ENCODE peak calls at places on chromosomes 7 and 10, in seven cellular contexts. G, P, R, H, J, A and N are unnamed samples.

GRCh38 chr10:7857259-7857658 is 39.0 kb downstream of the TAF3 start:
- DNase-seq in P (no peak), H (no peak), J (no peak), A (no peak), R (no peak), G (peak; percentile 13), N (no peak)

GRCh38 chr10:110762849-110763211 is 108.9 kb upstream of the PDCD4 start:
- DNase-seq in J (no peak), P (no peak), R (no peak), A (no peak), H (no peak), G (no peak), N (no peak)

GRCh38 chr7:27362026-27362425 is 119.4 kb downstream of the EVX1 start:
- DNase-seq in H (no peak), J (no peak), R (no peak), A (no peak), G (no peak), P (no peak), N (no peak)

GRCh38 chr7:80039255-80039884 is 95.3 kb upstream of the GNAI1 start:
- DNase-seq in P (no peak), J (no peak), A (no peak), G (peak; percentile 38), H (no peak), R (no peak), N (no peak)

GRCh38 chr7:51242007-51242691 is 74.5 kb downstream of the COBL start:
- DNase-seq in A (no peak), H (no peak), G (no peak), J (no peak), P (no peak), R (no peak), N (no peak)

GRCh38 chr7:156842740-156843140 is 50.2 kb downstream of the LMBR1 start:
- DNase-seq in J (no peak), G (no peak), P (no peak), H (no peak), R (no peak), A (no peak), N (no peak)

GRCh38 chr7:3592438-3593134 is 291.5 kb downstream of the SDK1 start:
- DNase-seq in P (no peak), R (no peak), G (no peak), H (no peak), A (no peak), J (no peak), N (no peak)

GRCh38 chr7:75626954-75627353 is 111.8 kb downstream of the HIP1 start:
- DNase-seq in J (no peak), R (no peak), H (no peak), A (no peak), P (no peak), G (no peak), N (no peak)

GRCh38 chr7:78497730-78498129 is 699.2 kb downstream of the PHTF2 start:
- DNase-seq in G (no peak), H (no peak), R (no peak), A (no peak), J (no peak), P (no peak), N (no peak)

GRCh38 chr10:51029172-51029641 is 45.1 kb upstream of the PRKG1 start:
- DNase-seq in H (no peak), A (no peak), J (no peak), P (no peak), G (no peak), R (peak; percentile 86), N (no peak)

GRCh38 chr10:51619365-51619764 is 80.0 kb downstream of the CSTF2T start:
- DNase-seq in H (no peak), R (no peak), J (no peak), A (no peak), P (no peak), G (no peak), N (no peak)

GRCh38 chr10:88651131-88651541 is 13.1 kb upstream of the LIPF start:
- DNase-seq in P (no peak), R (peak; percentile 71), H (no peak), J (no peak), G (peak; percentile 93), A (no peak), N (no peak)

GRCh38 chr7:25314094-25314708 is 85.9 kb upstream of the NPVF start:
- DNase-seq in G (peak; percentile 54), P (no peak), R (no peak), J (peak; percentile 26), H (no peak), A (no peak), N (no peak)

GRCh38 chr10:4512557-4513286 is 313.3 kb upstream of the AKR1E2 start:
- DNase-seq in P (no peak), J (peak; percentile 44), R (no peak), G (peak; percentile 85), A (peak; percentile 41), H (no peak), N (no peak)

GRCh38 chr10:132539431-132539839 is 1.8 kb downstream of the INPP5A start:
- DNase-seq in R (no peak), G (no peak), A (peak; percentile 64), H (no peak), P (peak; percentile 84), J (peak; percentile 19), N (no peak)

GRCh38 chr10:31822616-31823318 is 105.9 kb downstream of the ARHGAP12 start:
- DNase-seq in R (no peak), G (no peak), P (no peak), A (no peak), J (no peak), H (no peak), N (no peak)

GRCh38 chr7:33903770-33904679 is 1.3 kb upstream of the BMPER start:
- DNase-seq in A (no peak), R (no peak), G (peak; percentile 72), P (peak; percentile 78), J (peak; percentile 13), H (peak; percentile 33), N (peak; percentile 13)

GRCh38 chr10:84499846-84500245 is 171.5 kb downstream of the CCSER2 start:
- DNase-seq in G (no peak), H (no peak), R (no peak), J (no peak), A (no peak), P (no peak), N (no peak)

GRCh38 chr10:112236486-112236885 is 46.7 kb upstream of the TECTB start:
- DNase-seq in R (no peak), G (no peak), A (no peak), H (no peak), J (no peak), P (no peak), N (no peak)

GRCh38 chr7:129557686-129558481 is 53.6 kb upstream of the NRF1 start:
- DNase-seq in G (no peak), J (no peak), A (no peak), R (no peak), P (no peak), H (no peak), N (no peak)

GRCh38 chr10:111593578-111593977 is 516.7 kb downstream of the ADRA2A start:
- DNase-seq in H (no peak), A (no peak), G (no peak), R (no peak), J (no peak), P (no peak), N (no peak)

GRCh38 chr10:16843252-16843870 is 26.1 kb upstream of the RSU1 start:
- DNase-seq in H (no peak), R (peak; percentile 47), P (no peak), A (no peak), G (peak; percentile 87), J (no peak), N (peak; percentile 15)
- TF ChIP-seq CTCF in H (peak; percentile 58), R (peak; percentile 41), P (peak; percentile 57), A (peak; percentile 78), G (peak; percentile 41), J (peak; percentile 45), N (peak; percentile 30)

GRCh38 chr10:102435098-102435497 is 2.7 kb upstream of the CUEDC2 start:
- DNase-seq in P (no peak), J (no peak), A (no peak), G (no peak), R (no peak), H (no peak), N (no peak)

GRCh38 chr10:102436312-102436711 is 3.9 kb upstream of the CUEDC2 start:
- DNase-seq in P (no peak), H (no peak), J (no peak), A (no peak), G (no peak), R (no peak), N (no peak)

GRCh38 chr10:102434251-102434913 is 2.0 kb upstream of the CUEDC2 start:
- DNase-seq in J (no peak), H (no peak), P (peak; percentile 76), A (no peak), G (peak; percentile 87), R (no peak), N (no peak)

GRCh38 chr10:102435529-102436233 is 3.3 kb upstream of the CUEDC2 start:
- DNase-seq in P (no peak), A (peak; percentile 77), R (no peak), J (no peak), H (no peak), G (peak; percentile 63), N (no peak)

GRCh38 chr10:102437515-102437914 is 5.1 kb upstream of the CUEDC2 start:
- DNase-seq in G (no peak), A (no peak), J (no peak), H (no peak), P (no peak), R (no peak), N (no peak)
- H3K4me3 ChIP-seq in G (no peak overlapping the region), A (no peak overlapping the region), J (no peak overlapping the region), H (no peak overlapping the region), P (no peak overlapping the region), R (no peak overlapping the region), N (no peak overlapping the region)

GRCh38 chr10:77832243-77832642 is 94.3 kb downstream of the DLG5 start:
- DNase-seq in G (no peak), J (no peak), A (no peak), R (no peak), P (no peak), H (no peak), N (no peak)
- H3K36me3 ChIP-seq in G (peaks cover 34% of the 10 kb centered on the region), J (no peaks in the 10 kb centered on the region), A (peaks cover 69% of the 10 kb centered on the region), R (peaks cover 37% of the 10 kb centered on the region), P (peaks cover 28% of the 10 kb centered on the region), H (no peaks in the 10 kb centered on the region), N (peaks cover 12% of the 10 kb centered on the region)

GRCh38 chr10:14192746-14193145 is 138.0 kb downstream of the FRMD4A start:
- DNase-seq in A (no peak), R (no peak), G (no peak), P (no peak), J (no peak), H (no peak), N (no peak)

GRCh38 chr10:14195455-14195854 is 135.3 kb downstream of the FRMD4A start:
- DNase-seq in H (no peak), R (no peak), P (no peak), G (no peak), A (no peak), J (no peak), N (no peak)

GRCh38 chr10:14191871-14192270 is 138.9 kb downstream of the FRMD4A start:
- DNase-seq in J (no peak), H (no peak), A (no peak), P (no peak), G (no peak), R (no peak), N (no peak)

GRCh38 chr10:14186245-14186644 is 144.5 kb downstream of the FRMD4A start:
- DNase-seq in J (no peak), R (no peak), H (no peak), P (no peak), A (no peak), G (peak; percentile 25), N (no peak)

DNA sequence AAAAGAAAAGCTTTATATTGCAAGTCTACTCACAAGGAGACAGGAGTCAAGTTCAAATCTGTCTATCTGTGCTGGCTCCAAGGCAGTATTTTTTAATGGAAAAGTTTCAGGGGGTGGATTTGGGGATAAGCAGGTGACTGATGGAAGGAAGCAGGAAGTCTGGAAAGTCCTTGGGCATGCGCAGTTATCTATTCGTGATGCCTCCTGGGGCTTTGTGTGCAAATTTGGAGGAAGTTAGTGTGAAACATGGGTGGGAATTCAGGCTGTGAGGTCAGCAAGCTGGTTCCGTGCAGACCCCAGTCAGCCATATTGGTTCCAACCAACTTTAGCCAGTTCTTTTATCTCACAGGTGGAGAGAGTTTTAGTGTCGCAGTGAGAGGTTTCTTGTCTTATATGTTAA is 140.0 kb downstream of the FRMD4A start:
- DNase-seq in P (no peak), A (no peak), G (no peak), J (no peak), R (no peak), H (no peak), N (no peak)
- TF ChIP-seq CTCF in P (no peak), A (no peak), G (no peak), J (no peak), R (no peak), H (no peak), N (no peak)